ENCODE peak calls at places on chromosomes 11 and 22, in nine cellular contexts. L is activated effector memory CD4-positive, alpha-beta T cell treated with Interleukin-2 at 50 U/mL for 16 hours; I is EH; D is NCI-H1436 treated with DMSO at 0.1 percent for 48 hours; N is activated T-helper 1 cell treated with Interleukin-2 at 50 U/mL for 16 hours; J is NCI-H510A treated with DMSO at 0.1 percent for 48 hours; B is stimulated activated CD4-positive, alpha-beta T cell treated with anti-CD3 and anti-CD28 coated beads, TNF-alpha, amount 100 ng/mL, for 4 hours; V is lung; W is NCI-H82. F is an unnamed sample.

GRCh38 chr22:36136988-36137387 is 23.6 kb downstream of the APOL3 start:
- DNase-seq in N (no peak), W (no peak), V (no peak), L (no peak), J (no peak), I (peak), D (no peak), B (no peak), F (no peak)

GRCh38 chr11:77083553-77084245 is 16.9 kb downstream of the CAPN5 start:
- DNase-seq in J (no peak), V (no peak), N (no peak), I (no peak), W (no peak), L (no peak), B (no peak), D (no peak), F (peak)

GRCh38 chr11:77213029-77213579 is 85.1 kb downstream of the MYO7A start:
- DNase-seq in I (no peak), B (no peak), J (no peak), D (no peak), V (no peak), L (no peak), N (no peak), W (no peak), F (no peak)

GRCh38 chr11:2700415-2701211 is 819 bp upstream of the KCNQ1OT1 start:
- DNase-seq in I (peak), W (peak), J (no peak), N (no peak), L (no peak), V (peak), B (no peak), D (no peak), F (peak)

GRCh38 chr11:110837535-110838127 is 125.4 kb upstream of the ARHGAP20 start:
- DNase-seq in J (no peak), V (no peak), W (no peak), L (no peak), I (no peak), N (no peak), D (no peak), B (no peak), F (no peak)

GRCh38 chr11:83845797-83846196 is 559.6 kb upstream of the CCDC90B start:
- DNase-seq in I (no peak), D (no peak), L (no peak), V (no peak), B (no peak), N (no peak), W (no peak), J (no peak), F (no peak)

GRCh38 chr11:114912826-114913225 is 234.5 kb downstream of the NXPE2 start:
- DNase-seq in D (no peak), L (no peak), J (no peak), V (no peak), W (no peak), N (no peak), B (no peak), I (no peak), F (no peak)

GRCh38 chr11:106961518-106961917 is 56.8 kb downstream of the GUCY1A2 start:
- DNase-seq in V (no peak), J (no peak), N (no peak), I (peak), L (no peak), B (no peak), D (no peak), W (no peak), F (no peak)

GRCh38 chr11:126733685-126734084 is 266.9 kb downstream of the KIRREL3 start:
- DNase-seq in V (no peak), L (no peak), I (peak), J (no peak), B (no peak), N (no peak), W (no peak), D (no peak), F (no peak)

GRCh38 chr11:34050536-34050935 is 995 bp upstream of the CAPRIN1 start:
- DNase-seq in B (no peak), W (peak), V (no peak), J (no peak), D (no peak), N (no peak), L (no peak), I (no peak), F (no peak)

GRCh38 chr11:58608331-58608730 is 14.1 kb upstream of the CNTF start:
- DNase-seq in N (no peak), I (no peak), L (no peak), B (no peak), V (no peak), W (no peak), D (no peak), J (no peak), F (no peak)

GRCh38 chr11:47917643-47918369 is 62.6 kb upstream of the PTPRJ start:
- DNase-seq in D (peak), I (peak), W (peak), L (no peak), V (peak), B (no peak), N (no peak), J (peak), F (peak)

GRCh38 chr11:27095050-27095449 is 54.4 kb downstream of the BBOX1 start:
- DNase-seq in D (no peak), N (no peak), I (no peak), V (no peak), J (no peak), W (no peak), B (no peak), L (no peak), F (no peak)

GRCh38 chr11:71489311-71490043 is 36.5 kb downstream of the NADSYN1 start:
- DNase-seq in D (no peak), N (no peak), B (no peak), L (no peak), I (peak), W (no peak), V (no peak), J (no peak), F (peak)

GRCh38 chr11:119223856-119224255 is 17.7 kb downstream of the CBL start:
- DNase-seq in B (no peak), N (no peak), W (no peak), D (no peak), L (no peak), I (peak), J (no peak), V (no peak), F (no peak)

GRCh38 chr11:76788661-76789442 is 5.7 kb downstream of the TSKU start:
- DNase-seq in B (no peak), I (no peak), J (peak), N (no peak), W (no peak), L (no peak), V (peak), D (no peak), F (peak)

GRCh38 chr22:36362077-36362476 is 25.7 kb downstream of the MYH9 start:
- DNase-seq in W (no peak), B (no peak), I (no peak), J (no peak), V (no peak), L (no peak), D (no peak), N (no peak), F (no peak)

GRCh38 chr22:22666307-22667091 is 22.1 kb downstream of the GGTLC2 start:
- DNase-seq in V (peak), D (no peak), I (peak), B (no peak), J (peak), L (no peak), N (no peak), W (peak), F (peak)

GRCh38 chr11:933936-934335 is 8.3 kb downstream of the AP2A2 start:
- DNase-seq in N (no peak), D (no peak), I (no peak), V (no peak), L (no peak), W (no peak), J (no peak), B (no peak), F (no peak)

GRCh38 chr11:1256257-1257045 is 33.6 kb downstream of the MUC5B start:
- DNase-seq in N (no peak), B (no peak), J (no peak), I (no peak), D (no peak), V (no peak), L (no peak), W (peak), F (no peak)

F was measured in stomach.